ENCODE peak calls at places on chromosomes 3 and 15, in nine cellular contexts. J is neural progenitor cell; E is IMR-90; K is lower lobe of right lung; X is WERI-Rb-1; Z is CD8-positive, alpha-beta T cell; Q is esophagus squamous epithelium; M is trophoblast cell; D is A673. P is an unnamed sample.

GRCh38 chr15:101028772-101029438 is 109.7 kb downstream of the LRRK1 start:
- DNase-seq in J (no peak), E (no peak), Q (no peak), X (peak; percentile 17), M (no peak), K (no peak), D (no peak), Z (no peak), P (no peak)

GRCh38 chr3:25447925-25448324 is 19.9 kb downstream of the RARB start:
- DNase-seq in M (no peak), E (no peak), Z (no peak), Q (no peak), D (no peak), J (no peak), X (no peak), K (no peak), P (no peak)

GRCh38 chr3:45009868-45010267 is 16.2 kb upstream of the CLEC3B start:
- DNase-seq in D (no peak), M (no peak), X (no peak), J (no peak), E (no peak), K (no peak), Q (no peak), Z (no peak), P (no peak)

GRCh38 chr3:46496745-46497555 is 826 bp upstream of the RTP3 start:
- DNase-seq in Q (no peak), Z (peak; percentile 64), K (no peak), X (peak; percentile 58), D (peak; percentile 8), J (peak; percentile 38), M (no peak), E (peak; percentile 46), P (peak; percentile 83)

GRCh38 chr3:43766672-43767465 is 76.1 kb downstream of the ABHD5 start:
- DNase-seq in E (peak; percentile 77), K (no peak), X (no peak), Q (no peak), Z (no peak), M (no peak), D (peak; percentile 51), J (no peak), P (no peak)

GRCh38 chr15:25717116-25717755 is 145.9 kb downstream of the ATP10A start:
- DNase-seq in D (peak; percentile 7), J (no peak), K (no peak), Z (no peak), X (no peak), E (peak; percentile 53), M (peak; percentile 52), Q (no peak), P (no peak)

GRCh38 chr3:138938877-138939562 is 7.9 kb downstream of the FOXL2 start:
- DNase-seq in Q (no peak), E (no peak), M (no peak), K (no peak), J (peak; percentile 55), D (no peak), X (no peak), Z (no peak), P (no peak)

GRCh38 chr3:128572644-128573105 is 77.9 kb downstream of the RPN1 start:
- DNase-seq in X (peak; percentile 33), Q (no peak), M (peak; percentile 67), Z (no peak), K (no peak), D (peak; percentile 50), E (no peak), J (peak; percentile 53), P (peak; percentile 47)

GRCh38 chr15:34883633-34884032 is 85.9 kb downstream of the AQR start:
- DNase-seq in Z (no peak), E (peak; percentile 16), D (no peak), J (no peak), Q (no peak), K (no peak), M (no peak), X (no peak), P (no peak)

GRCh38 chr15:90871097-90871715 is 2.8 kb downstream of the FURIN start:
- DNase-seq in D (peak; percentile 56), X (peak; percentile 31), M (peak; percentile 47), Q (no peak), Z (peak; percentile 53), J (peak; percentile 54), E (no peak), K (no peak), P (peak; percentile 64)

GRCh38 chr3:188220097-188220788 is 66.3 kb downstream of the LPP start:
- DNase-seq in K (no peak), Q (no peak), J (no peak), D (no peak), M (no peak), X (no peak), Z (no peak), E (peak; percentile 73), P (no peak)

GRCh38 chr3:188646592-188646991 is 492.6 kb downstream of the LPP start:
- DNase-seq in D (peak; percentile 40), Z (no peak), K (no peak), E (peak; percentile 26), J (no peak), X (no peak), M (peak; percentile 28), Q (no peak), P (peak; percentile 53)

GRCh38 chr3:66076861-66077495 is 38.3 kb upstream of the MAGI1 start:
- DNase-seq in D (no peak), Z (no peak), E (peak; percentile 47), J (no peak), Q (no peak), M (no peak), K (no peak), X (no peak), P (no peak)

GRCh38 chr3:25037049-25037547 is 391.0 kb upstream of the RARB start:
- DNase-seq in M (no peak), J (no peak), E (no peak), K (no peak), Z (no peak), D (peak; percentile 48), X (no peak), Q (no peak), P (no peak)

GRCh38 chr15:91186892-91187644 is 87.0 kb downstream of the SV2B start:
- DNase-seq in J (peak; percentile 66), X (no peak), D (peak; percentile 25), M (peak; percentile 51), Q (no peak), E (peak; percentile 26), Z (no peak), K (no peak), P (no peak)

GRCh38 chr15:26894181-26894580 is 27.3 kb downstream of the GABRA5 start:
- DNase-seq in J (no peak), D (no peak), K (no peak), X (no peak), E (no peak), Z (no peak), Q (no peak), M (no peak), P (no peak)

GRCh38 chr15:57496946-57497944 is 94.5 kb upstream of the MYZAP start:
- DNase-seq in E (no peak), Q (no peak), K (peak; percentile 49), J (no peak), D (no peak), Z (no peak), M (no peak), X (no peak), P (no peak)

GRCh38 chr15:57495037-57495436 is 96.7 kb upstream of the MYZAP start:
- DNase-seq in Q (no peak), M (peak; percentile 62), D (no peak), J (no peak), X (no peak), K (no peak), E (no peak), Z (no peak), P (no peak)

GRCh38 chr15:57496594-57496945 is 95.1 kb upstream of the MYZAP start:
- DNase-seq in X (no peak), K (no peak), D (no peak), E (no peak), M (no peak), Z (no peak), Q (no peak), J (no peak), P (no peak)

GRCh38 chr15:57494575-57494974 is 97.1 kb upstream of the MYZAP start:
- DNase-seq in X (no peak), J (no peak), Q (no peak), K (no peak), D (no peak), Z (no peak), E (no peak), M (no peak), P (no peak)

GRCh38 chr15:57495554-57496235 is 96.0 kb upstream of the MYZAP start:
- DNase-seq in X (no peak), E (no peak), K (no peak), D (no peak), J (no peak), Z (no peak), Q (no peak), M (no peak), P (no peak)
- H3K27ac ChIP-seq in X (no peak overlapping the region), E (no peak overlapping the region), K (no peak overlapping the region), D (no peak overlapping the region), J (no peak overlapping the region), Z (no peak overlapping the region), Q (no peak overlapping the region), M (no peak overlapping the region), P (no peak overlapping the region)

GRCh38 chr3:32815812-32816438 is 1.9 kb upstream of the TRIM71 start:
- DNase-seq in M (no peak), E (no peak), D (no peak), K (no peak), J (peak; percentile 60), X (no peak), Q (no peak), Z (no peak), P (no peak)
- H3K4me3 ChIP-seq in M (peak overlapping the region; percentile 10), E (no peak overlapping the region), D (no peak overlapping the region), K (peak overlapping the region; percentile 59), J (peak overlapping the region; percentile 98), X (no peak overlapping the region), Q (no peak overlapping the region), Z (no peak overlapping the region), P (no peak overlapping the region)

DNA sequence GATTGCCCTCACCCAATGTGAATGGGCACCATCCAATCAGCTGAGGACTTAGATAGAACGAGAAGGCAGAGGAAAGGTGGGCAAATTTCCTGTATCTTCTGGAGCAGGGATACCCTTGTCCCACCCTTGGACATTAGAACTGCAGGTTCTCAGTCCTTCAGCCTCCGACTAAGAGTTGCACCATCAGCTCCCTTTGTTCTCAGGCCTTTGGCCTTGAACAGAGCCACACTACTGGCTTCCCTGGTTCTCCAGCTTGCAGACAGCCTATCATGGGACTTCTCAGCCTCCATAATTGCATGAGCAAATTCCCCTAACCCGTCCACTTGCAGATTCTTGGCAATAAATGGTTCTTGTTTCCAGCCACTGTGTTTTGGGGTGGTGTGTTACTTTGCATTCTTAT is 102.4 kb downstream of the LSM3 start:
- DNase-seq in E (no peak), Z (no peak), K (no peak), M (no peak), J (no peak), D (no peak), X (no peak), Q (no peak), P (no peak)
- H3K27ac ChIP-seq in E (no peak overlapping the region), Z (no peak overlapping the region), K (no peak overlapping the region), M (no peak overlapping the region), J (no peak overlapping the region), D (no peak overlapping the region), X (no peak overlapping the region), Q (no peak overlapping the region), P (no peak overlapping the region)

DNA sequence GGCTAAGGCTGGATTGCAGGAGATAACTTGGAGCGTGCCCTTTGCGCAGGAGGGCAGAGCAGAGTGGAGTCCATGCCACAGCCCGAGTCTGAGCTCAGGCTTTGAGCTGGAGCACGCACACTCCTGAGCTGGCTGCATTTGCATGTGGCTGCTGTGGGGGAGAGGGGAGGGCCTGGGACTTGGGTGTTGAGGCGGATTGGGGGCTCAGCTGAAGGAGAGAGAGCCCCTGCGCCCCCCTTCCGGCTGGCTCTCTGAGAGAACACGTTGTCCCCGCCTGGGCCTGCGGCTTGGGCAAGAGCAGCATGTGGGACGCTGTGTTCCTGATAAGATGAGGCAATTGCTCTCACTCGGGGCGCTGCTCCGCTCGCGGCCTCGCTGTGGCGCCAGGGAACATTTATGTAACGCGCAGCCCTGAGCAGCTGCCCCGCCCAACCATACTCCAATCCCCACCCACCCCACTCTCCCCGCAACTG is 39.1 kb downstream of the KLF13 start:
- DNase-seq in J (peak; percentile 82), M (peak; percentile 33), Z (peak; percentile 79), K (peak; percentile 98), E (peak; percentile 72), Q (peak; percentile 83), D (peak; percentile 89), X (peak; percentile 41), P (peak; percentile 84)
- H3K4me3 ChIP-seq in J (peak overlapping the region; percentile 17), M (no peak overlapping the region), Z (peak overlapping the region; percentile 59), K (peak overlapping the region; percentile 39), E (no peak overlapping the region), Q (peak overlapping the region; percentile 41), D (peak overlapping the region; percentile 26), X (no peak overlapping the region), P (no peak overlapping the region)